ENCODE peak calls at places on chromosome 22, in nine cellular contexts. X is HCT116, N is Peyer's patch, B is stomach, I is ovary, O is gastrocnemius medialis, Y is A549, V is right lobe of liver, T is heart left ventricle. Q is an unnamed sample.

GRCh38 chr22:36009085-36009484 is 19.5 kb downstream of the RBFOX2 start:
- DNase-seq in X (no peak), N (no peak), B (no peak), I (no peak), O (no peak), Y (no peak), V (no peak), T (no peak), Q (no peak)

GRCh38 chr22:50455201-50455600 is 19.6 kb downstream of the SBF1 start:
- DNase-seq in X (no peak), N (no peak), B (no peak), I (no peak), O (no peak), Y (no peak), V (no peak), T (no peak), Q (no peak)

GRCh38 chr22:36148411-36148810 is 12.1 kb downstream of the APOL3 start:
- DNase-seq in X (no peak), N (peak), B (peak), I (no peak), O (no peak), Y (no peak), V (no peak), T (no peak), Q (no peak)

GRCh38 chr22:36569999-36570398 is 41.0 kb upstream of the EIF3D start:
- DNase-seq in X (peak), N (no peak), B (no peak), I (no peak), O (no peak), Y (peak), V (no peak), T (no peak), Q (no peak)

GRCh38 chr22:19448076-19448607 is 631 bp upstream of the C22orf39 start:
- DNase-seq in X (no peak), N (peak), B (peak), I (no peak), O (no peak), Y (peak), V (no peak), T (peak), Q (peak)

GRCh38 chr22:49042066-49042465 is 785.6 kb downstream of the BRD1 start:
- DNase-seq in X (no peak), N (peak), B (no peak), I (no peak), O (no peak), Y (no peak), V (no peak), T (no peak), Q (no peak)

GRCh38 chr22:31233001-31233400 is 20.9 kb downstream of the LIMK2 start:
- DNase-seq in X (no peak), N (no peak), B (no peak), I (no peak), O (no peak), Y (no peak), V (no peak), T (no peak), Q (no peak)

GRCh38 chr22:17882727-17883126 is 108.5 kb upstream of the BID start:
- DNase-seq in X (no peak), N (no peak), B (no peak), I (no peak), O (no peak), Y (no peak), V (no peak), T (no peak), Q (no peak)

GRCh38 chr22:41909290-41910049 is 5.4 kb downstream of the SHISA8 start:
- DNase-seq in X (no peak), N (no peak), B (no peak), I (no peak), O (no peak), Y (no peak), V (no peak), T (no peak), Q (no peak)

GRCh38 chr22:41905411-41906202 is 9.3 kb downstream of the SHISA8 start:
- DNase-seq in X (no peak), N (no peak), B (no peak), I (no peak), O (no peak), Y (no peak), V (peak), T (no peak), Q (no peak)

GRCh38 chr22:41908409-41909289 is 6.2 kb downstream of the SHISA8 start:
- DNase-seq in X (no peak), N (peak), B (no peak), I (peak), O (no peak), Y (no peak), V (no peak), T (no peak), Q (no peak)

GRCh38 chr22:41906822-41907221 is 8.1 kb downstream of the SHISA8 start:
- DNase-seq in X (no peak), N (no peak), B (no peak), I (no peak), O (no peak), Y (no peak), V (no peak), T (no peak), Q (no peak)

GRCh38 chr22:41907436-41908401 is 7.2 kb downstream of the SHISA8 start:
- DNase-seq in X (no peak), N (no peak), B (no peak), I (no peak), O (no peak), Y (no peak), V (no peak), T (no peak), Q (no peak)
- TF ChIP-seq CTCF in X (no peak), N (no peak), B (no peak), I (no peak), O (no peak), Y (no peak), V (no peak), T (no peak), Q (no peak)

GRCh38 chr22:24550902-24551229 is 4.1 kb downstream of the GUCD1 start:
- DNase-seq in X (no peak), N (no peak), B (no peak), I (no peak), O (no peak), Y (no peak), V (peak), T (no peak), Q (no peak)

GRCh38 chr22:24553597-24554315 is 1.2 kb downstream of the GUCD1 start:
- DNase-seq in X (no peak), N (peak), B (peak), I (no peak), O (peak), Y (no peak), V (peak), T (peak), Q (peak)

GRCh38 chr22:24555496-24556253 is at the start of gene SNRPD3:
- DNase-seq in X (peak), N (peak), B (peak), I (peak), O (peak), Y (peak), V (peak), T (peak), Q (peak)

GRCh38 chr22:24555160-24555495 is 190 bp upstream of the GUCD1 start:
- DNase-seq in X (peak), N (peak), B (peak), I (peak), O (peak), Y (peak), V (peak), T (peak), Q (peak)

DNA sequence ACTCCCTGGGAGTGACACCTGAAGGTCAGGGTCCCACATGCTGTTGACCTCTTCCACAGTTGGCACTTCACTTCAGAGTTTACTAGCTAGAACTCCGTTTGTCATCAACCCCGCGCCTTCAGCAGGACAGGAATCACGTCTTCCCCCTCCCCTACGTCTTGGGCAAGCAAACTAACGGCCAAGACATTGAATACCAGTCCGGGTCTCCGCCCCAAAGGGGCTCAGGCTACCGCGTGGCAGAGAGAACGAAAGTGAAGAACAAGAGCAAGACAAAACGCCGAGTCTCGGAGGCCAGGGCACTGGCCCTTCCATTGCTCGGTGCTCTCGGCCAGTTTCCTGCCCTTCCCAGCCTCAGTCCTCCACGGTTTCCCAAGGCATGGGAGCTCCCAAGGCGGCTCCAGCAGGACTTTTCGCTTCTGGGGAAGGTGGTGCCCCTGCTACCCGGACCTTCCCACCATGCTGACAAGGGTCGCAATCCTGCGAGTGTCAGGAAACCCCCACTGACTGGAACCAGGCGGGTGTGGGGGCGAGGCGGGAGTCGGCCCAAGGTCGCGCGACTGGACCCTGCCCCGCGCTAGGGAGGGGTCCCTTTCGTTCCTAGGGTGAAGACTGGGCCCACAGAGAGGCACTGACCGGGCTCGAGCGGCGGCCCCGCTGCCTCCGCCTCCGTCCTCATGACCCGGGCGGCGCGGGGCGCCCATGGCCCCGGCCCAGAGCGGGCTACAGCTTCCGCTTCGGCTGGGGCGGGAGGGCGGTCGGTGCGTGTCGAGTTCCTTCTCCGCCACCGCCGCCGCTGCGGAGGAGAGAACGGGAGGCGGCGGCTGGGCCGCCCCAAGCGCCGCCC is at the start of gene GUCD1:
- DNase-seq in X (no peak), N (peak), B (peak), I (peak), O (peak), Y (no peak), V (peak), T (no peak), Q (peak)
- TF ChIP-seq POLR2A in X (no peak), N (peak), B (no peak), I (peak), O (peak), Y (peak), V (peak), T (no peak), Q (peak)

GRCh38 chr22:26316732-26317131 is 112.3 kb upstream of the ASPHD2 start:
- DNase-seq in X (no peak), N (no peak), B (no peak), I (no peak), O (no peak), Y (no peak), V (no peak), T (no peak), Q (no peak)
- TF ChIP-seq CTCF in X (no peak), N (no peak), B (no peak), I (no peak), O (no peak), Y (no peak), V (no peak), T (no peak), Q (no peak)

DNA sequence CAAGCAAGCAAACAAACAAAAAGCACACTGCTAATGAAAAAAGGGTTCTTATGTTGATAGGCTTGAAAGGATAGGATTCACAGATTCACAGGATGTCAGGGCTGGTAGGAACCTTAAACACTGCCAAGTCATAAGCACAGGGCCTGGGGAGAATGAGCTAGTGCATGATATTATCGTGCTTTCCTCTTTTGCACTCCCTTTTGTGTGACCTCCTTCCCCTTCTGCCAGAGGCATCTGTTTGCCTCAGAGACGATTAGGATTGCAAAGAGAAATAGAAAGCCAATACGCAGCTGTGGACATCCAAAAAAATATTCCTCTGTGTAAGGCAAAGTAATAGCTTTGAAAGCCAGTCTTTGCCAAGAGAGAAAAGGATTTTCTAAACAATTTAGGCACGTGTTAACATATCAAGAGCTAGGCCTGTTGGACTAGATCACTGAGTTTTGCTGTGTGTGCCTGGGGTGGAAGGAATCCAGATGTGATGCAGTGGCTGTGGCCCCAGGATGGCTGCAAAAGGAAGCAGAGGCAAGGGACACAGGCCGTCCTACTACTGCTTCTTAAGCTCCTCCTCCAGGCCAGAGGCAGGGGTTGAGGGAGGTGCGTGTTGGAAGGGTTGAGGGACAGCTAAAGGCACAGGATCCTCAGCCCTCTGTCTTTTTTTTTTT is 30.6 kb downstream of the MCHR1 start:
- DNase-seq in X (no peak), N (no peak), B (no peak), I (peak), O (no peak), Y (no peak), V (no peak), T (peak), Q (peak)
- TF ChIP-seq POLR2A in X (no peak), N (no peak), B (no peak), I (peak), O (no peak), Y (no peak), V (no peak), T (no peak), Q (peak)

DNA sequence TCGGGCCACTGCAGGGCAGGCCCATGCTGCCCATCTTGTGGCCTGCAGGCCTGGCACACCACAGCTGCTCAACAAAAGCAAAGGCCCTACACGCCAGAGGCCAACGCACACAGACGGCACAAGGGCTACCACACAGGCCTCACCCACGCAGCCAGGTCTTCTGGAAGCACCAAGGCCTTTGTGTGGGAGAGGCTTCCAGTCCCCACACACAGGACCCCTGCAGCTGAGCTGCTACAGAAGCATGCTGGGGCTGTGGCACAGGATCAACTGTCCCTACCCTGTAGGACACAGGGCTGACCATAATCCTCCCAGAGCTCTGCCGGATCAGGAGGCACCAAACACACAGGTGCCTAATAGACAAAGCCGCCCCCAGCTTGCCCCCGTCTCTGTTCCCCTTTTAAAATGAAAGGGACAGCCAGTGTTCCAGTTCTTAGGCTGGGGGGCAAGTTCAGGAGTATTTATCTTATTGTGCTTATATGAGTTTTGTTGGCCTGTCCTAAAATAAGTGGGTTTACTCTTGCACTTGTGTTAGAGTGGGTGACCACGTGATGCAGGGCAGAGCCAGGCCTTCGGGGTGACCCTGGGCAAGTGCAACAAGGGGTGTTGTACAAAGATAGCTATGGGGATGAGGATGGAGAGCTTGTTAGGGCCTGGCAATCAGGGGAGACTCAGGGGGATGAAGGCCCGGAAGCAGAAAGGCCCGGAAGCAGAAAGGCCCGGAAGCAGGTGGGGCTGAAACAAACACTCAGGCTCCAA is 5.4 kb downstream of the TTLL12 start:
- DNase-seq in X (no peak), N (no peak), B (no peak), I (no peak), O (no peak), Y (no peak), V (no peak), T (no peak), Q (no peak)
- TF ChIP-seq CTCF in X (no peak), N (no peak), B (no peak), I (no peak), O (no peak), Y (no peak), V (no peak), T (no peak), Q (no peak)

GRCh38 chr22:29302402-29302680 is 4.1 kb upstream of the GAS2L1 start:
- DNase-seq in X (no peak), N (no peak), B (no peak), I (no peak), O (no peak), Y (no peak), V (no peak), T (no peak), Q (no peak)

GRCh38 chr22:29301716-29302401 is 4.6 kb upstream of the GAS2L1 start:
- DNase-seq in X (no peak), N (peak), B (no peak), I (no peak), O (no peak), Y (no peak), V (no peak), T (no peak), Q (no peak)

GRCh38 chr22:29300467-29300806 is 6.0 kb upstream of the GAS2L1 start:
- DNase-seq in X (no peak), N (no peak), B (no peak), I (no peak), O (no peak), Y (no peak), V (no peak), T (no peak), Q (peak)

GRCh38 chr22:29300807-29301601 is 5.4 kb upstream of the GAS2L1 start:
- DNase-seq in X (no peak), N (no peak), B (no peak), I (no peak), O (no peak), Y (no peak), V (no peak), T (no peak), Q (no peak)

GRCh38 chr22:29302681-29303465 is 3.6 kb upstream of the GAS2L1 start:
- DNase-seq in X (no peak), N (peak), B (peak), I (no peak), O (no peak), Y (no peak), V (peak), T (no peak), Q (peak)
- TF ChIP-seq POLR2A in X (no peak), N (no peak), B (no peak), I (no peak), O (no peak), Y (no peak), V (no peak), T (no peak), Q (no peak)

GRCh38 chr22:26174280-26174679 is 5.0 kb downstream of the SEZ6L start:
- DNase-seq in X (no peak), N (no peak), B (no peak), I (no peak), O (no peak), Y (peak), V (no peak), T (no peak), Q (peak)
- TF ChIP-seq CTCF in X (peak), N (no peak), B (no peak), I (no peak), O (no peak), Y (no peak), V (no peak), T (no peak), Q (peak)

DNA sequence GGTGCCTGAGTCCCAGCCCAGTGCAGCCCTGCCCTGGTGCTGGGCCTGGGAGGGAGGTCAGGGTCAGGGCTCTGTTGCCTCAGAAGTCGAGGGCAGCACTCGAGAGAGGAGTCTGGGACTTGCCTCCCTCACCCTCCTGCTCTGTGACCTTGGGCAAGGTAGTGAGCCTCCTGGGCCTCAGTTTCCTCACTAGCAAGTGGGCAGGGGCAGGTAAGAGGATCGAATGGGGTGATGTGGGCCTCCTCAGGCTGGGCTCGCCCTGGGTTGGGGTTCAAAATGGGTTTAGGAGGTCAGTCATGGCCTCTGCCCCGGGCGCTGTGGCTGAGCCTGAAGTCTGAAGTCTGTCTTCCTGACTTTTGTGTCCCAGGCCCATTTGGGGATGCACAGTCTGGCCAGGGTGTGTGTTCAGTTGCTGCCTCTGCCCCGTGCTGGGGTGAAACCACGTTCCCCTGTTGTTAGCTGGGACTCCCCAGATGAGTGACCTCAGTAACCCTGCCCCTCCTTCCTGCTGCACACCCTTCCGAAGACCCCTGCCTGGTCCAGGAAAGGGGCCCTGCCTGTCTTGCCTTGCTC is 40.9 kb upstream of the CELSR1 start:
- DNase-seq in X (no peak), N (peak), B (no peak), I (no peak), O (no peak), Y (no peak), V (peak), T (peak), Q (no peak)
- TF ChIP-seq POLR2A in X (no peak), N (no peak), B (no peak), I (no peak), O (no peak), Y (no peak), V (peak), T (no peak), Q (no peak)

GRCh38 chr22:41532908-41533825 is 11.1 kb downstream of the POLR3H start:
- DNase-seq in X (no peak), N (peak), B (peak), I (peak), O (no peak), Y (peak), V (no peak), T (peak), Q (peak)
- TF ChIP-seq CTCF in X (peak), N (peak), B (peak), I (peak), O (peak), Y (peak), V (peak), T (peak), Q (peak)

DNA sequence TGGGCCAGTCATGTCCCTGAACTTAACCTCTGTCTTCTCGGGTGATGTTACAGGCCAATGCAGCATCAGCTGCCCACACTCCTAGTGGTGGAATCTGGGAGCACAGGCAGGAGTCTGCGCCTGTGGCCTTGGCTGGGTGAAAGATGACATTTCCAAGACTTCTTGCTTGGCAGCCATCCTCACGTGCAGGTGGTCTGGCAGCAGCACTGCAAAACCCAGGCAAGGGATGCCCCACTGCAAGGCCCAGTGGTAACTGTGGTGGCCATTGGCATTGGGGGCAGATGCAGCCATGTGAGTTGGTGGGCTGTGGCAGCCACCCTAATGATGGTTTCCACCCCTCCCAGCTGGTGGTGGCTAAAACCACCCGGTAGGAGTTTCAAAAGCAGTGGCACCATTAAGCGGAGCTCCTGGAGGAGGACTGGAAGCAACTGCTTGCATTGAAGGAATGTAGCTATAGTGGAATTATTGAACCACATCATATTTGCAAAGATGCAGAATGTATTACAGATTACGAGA is 120.5 kb upstream of the TOP3B start:
- DNase-seq in X (peak), N (no peak), B (no peak), I (no peak), O (no peak), Y (peak), V (no peak), T (no peak), Q (no peak)
- TF ChIP-seq POLR2A in X (no peak), N (no peak), B (no peak), I (no peak), O (no peak), Y (no peak), V (no peak), T (no peak), Q (no peak)